ENCODE peak calls at places on chromosomes 11 and 22, in nine cellular contexts. W, P, U, R, S, A, X, G and C are unnamed samples.

GRCh38 chr22:38422615-38423511 is 32.1 kb downstream of the KCNJ4 start:
- DNase-seq in G (no peak), X (no peak), U (no peak), R (no peak), W (peak; percentile 61), S (no peak), A (no peak), P (no peak), C (no peak)

GRCh38 chr11:44622721-44623258 is 57.3 kb downstream of the CD82 start:
- DNase-seq in W (no peak), A (peak; percentile 3), U (no peak), R (no peak), P (no peak), G (no peak), S (no peak), X (no peak), C (no peak)

GRCh38 chr11:27312110-27312509 is 50.9 kb downstream of the CCDC34 start:
- DNase-seq in R (no peak), P (no peak), A (no peak), X (no peak), W (no peak), G (no peak), S (no peak), U (peak; percentile 28), C (no peak)

GRCh38 chr22:20526628-20527355 is 19.4 kb downstream of the MED15 start:
- DNase-seq in R (no peak), W (no peak), S (peak; percentile 57), G (no peak), U (peak; percentile 89), X (no peak), A (peak; percentile 46), P (no peak), C (no peak)

GRCh38 chr11:124600924-124601323 is 10.3 kb upstream of the PANX3 start:
- DNase-seq in P (no peak), U (no peak), W (peak; percentile 17), A (no peak), G (no peak), S (no peak), X (no peak), R (no peak), C (no peak)

GRCh38 chr22:20283674-20284066 is 15.6 kb upstream of the RTN4R start:
- DNase-seq in S (no peak), R (peak; percentile 53), U (no peak), X (peak; percentile 52), P (no peak), W (no peak), G (no peak), A (no peak), C (no peak)

GRCh38 chr11:73315288-73316020 is 7.4 kb downstream of the ARHGEF17 start:
- DNase-seq in A (no peak), U (peak; percentile 40), R (peak; percentile 39), G (no peak), S (no peak), X (no peak), P (no peak), W (no peak), C (no peak)

GRCh38 chr22:24112188-24112587 is 69.1 kb upstream of the SUSD2 start:
- DNase-seq in R (no peak), P (no peak), A (no peak), G (no peak), W (no peak), U (peak; percentile 46), X (no peak), S (peak; percentile 7), C (no peak)

GRCh38 chr11:104609297-104609696 is 289.0 kb downstream of the CASP12 start:
- DNase-seq in W (peak; percentile 85), S (peak; percentile 75), P (peak; percentile 28), A (peak; percentile 68), X (peak; percentile 53), G (peak; percentile 69), R (peak; percentile 65), U (peak; percentile 71), C (peak; percentile 41)

GRCh38 chr22:28424427-28425080 is 255.1 kb downstream of the TTC28 start:
- DNase-seq in A (no peak), U (peak; percentile 42), X (peak; percentile 39), P (no peak), R (no peak), S (peak; percentile 68), G (no peak), W (no peak), C (no peak)

DNA sequence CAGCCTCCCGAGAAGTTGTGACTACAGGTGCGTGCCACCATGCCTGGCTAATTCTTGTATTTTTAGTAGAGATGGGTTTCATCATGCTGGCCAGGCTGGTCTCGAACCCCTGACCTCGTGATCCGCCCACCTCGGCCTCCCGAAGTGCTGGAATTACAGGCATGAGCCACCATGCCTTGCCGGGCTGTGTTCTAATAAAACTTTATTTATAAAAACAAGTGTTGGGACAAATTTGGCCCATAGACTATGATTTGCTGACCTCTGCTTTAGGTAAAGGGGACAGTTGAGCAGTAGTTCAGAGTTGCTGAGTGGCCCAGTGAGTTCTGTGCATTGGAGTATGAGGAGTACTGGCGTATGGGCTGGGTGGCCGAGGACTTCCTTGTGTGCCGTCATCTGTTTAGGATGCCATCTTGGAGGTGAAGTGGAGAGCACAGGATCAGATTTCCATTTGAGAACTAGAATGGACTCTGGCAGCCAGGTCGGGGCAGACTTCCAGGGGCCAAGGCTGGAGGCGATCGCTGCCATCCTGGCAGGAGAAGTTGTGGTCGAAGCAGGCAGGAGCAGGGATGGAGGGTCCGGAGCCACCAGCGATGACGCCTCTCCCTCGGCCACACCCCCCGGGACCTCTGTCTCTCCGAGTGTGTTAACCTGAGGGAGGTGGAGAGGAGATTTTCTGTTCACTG is 43.8 kb downstream of the FBLN1 start:
- DNase-seq in X (no peak), P (no peak), S (no peak), G (no peak), U (no peak), A (peak; percentile 3), R (no peak), W (no peak), C (no peak)
- TF ChIP-seq EZH2phosphoT487 in X (no peak), P (no peak), S (no peak), G (no peak), U (no peak), A (no peak), R (no peak), W (no peak), C (no peak)

DNA sequence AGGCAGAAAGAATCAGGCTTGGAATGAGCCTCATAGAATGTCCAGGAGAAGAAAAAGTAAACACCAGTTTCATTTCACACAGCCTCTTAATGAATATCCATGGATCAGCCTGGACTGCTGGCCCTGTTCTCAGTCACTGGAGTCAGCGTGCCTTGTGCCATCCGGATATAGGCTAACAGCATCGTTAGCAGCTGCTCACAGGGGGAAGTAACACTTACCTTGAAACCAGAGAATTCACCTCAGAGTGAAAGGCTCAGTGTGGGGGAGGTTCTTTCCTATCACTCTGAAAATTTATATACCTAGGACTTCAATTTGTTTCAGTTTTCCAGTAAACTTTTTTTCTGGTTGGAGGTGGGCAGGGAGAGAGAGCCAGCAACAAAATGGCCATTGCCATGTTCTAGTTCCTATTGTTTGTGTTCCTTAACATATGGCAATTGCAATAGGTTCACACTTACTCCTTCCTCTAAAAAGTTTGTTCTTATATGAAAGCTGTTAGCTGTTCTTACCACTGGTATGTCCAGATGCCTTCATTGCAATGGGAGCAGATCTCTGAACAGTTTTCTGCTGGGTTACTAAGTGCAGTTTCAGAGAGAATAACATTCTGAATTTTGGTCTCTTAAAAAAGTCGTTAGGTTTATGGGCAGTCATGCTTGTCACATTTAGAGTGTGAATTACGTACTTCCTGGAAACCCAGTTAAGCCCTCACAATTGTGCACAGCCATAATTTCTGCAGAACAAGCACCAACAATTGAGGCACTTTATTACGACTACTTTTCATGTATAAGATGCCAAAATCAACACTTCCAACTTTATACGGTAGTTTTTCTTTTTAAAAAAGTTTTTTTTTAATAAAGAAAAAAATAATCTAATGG is 247.7 kb downstream of the CADM1 start:
- DNase-seq in U (no peak), R (no peak), X (peak; percentile 22), A (no peak), W (peak; percentile 39), P (no peak), S (no peak), G (peak; percentile 88), C (peak; percentile 82)
- TF ChIP-seq EZH2phosphoT487 in U (no peak), R (no peak), X (no peak), A (no peak), W (no peak), P (no peak), S (no peak), G (no peak), C (no peak)

GRCh38 chr11:67664213-67664585 is 10.2 kb downstream of the ALDH3B2 start:
- DNase-seq in X (no peak), G (no peak), W (no peak), A (no peak), R (no peak), U (no peak), S (no peak), P (no peak), C (no peak)
- TF ChIP-seq EZH2phosphoT487 in X (no peak), G (no peak), W (no peak), A (no peak), R (no peak), U (no peak), S (no peak), P (no peak), C (no peak)

GRCh38 chr11:28528217-28528616 is 420.0 kb downstream of the METTL15 start:
- DNase-seq in G (no peak), W (no peak), S (no peak), A (no peak), X (no peak), R (no peak), P (no peak), U (peak; percentile 12), C (no peak)

GRCh38 chr11:28525636-28526405 is 417.6 kb downstream of the METTL15 start:
- DNase-seq in P (no peak), X (no peak), A (no peak), W (no peak), U (no peak), S (no peak), R (no peak), G (no peak), C (no peak)

GRCh38 chr11:28529046-28529445 is 420.9 kb downstream of the METTL15 start:
- DNase-seq in U (peak; percentile 55), S (no peak), X (no peak), W (peak; percentile 11), R (no peak), G (no peak), A (no peak), P (no peak), C (no peak)

GRCh38 chr11:28526406-28526751 is 418.2 kb downstream of the METTL15 start:
- DNase-seq in R (no peak), U (peak; percentile 49), G (no peak), X (no peak), S (no peak), W (peak; percentile 4), P (peak; percentile 8), A (no peak), C (peak; percentile 1)

DNA sequence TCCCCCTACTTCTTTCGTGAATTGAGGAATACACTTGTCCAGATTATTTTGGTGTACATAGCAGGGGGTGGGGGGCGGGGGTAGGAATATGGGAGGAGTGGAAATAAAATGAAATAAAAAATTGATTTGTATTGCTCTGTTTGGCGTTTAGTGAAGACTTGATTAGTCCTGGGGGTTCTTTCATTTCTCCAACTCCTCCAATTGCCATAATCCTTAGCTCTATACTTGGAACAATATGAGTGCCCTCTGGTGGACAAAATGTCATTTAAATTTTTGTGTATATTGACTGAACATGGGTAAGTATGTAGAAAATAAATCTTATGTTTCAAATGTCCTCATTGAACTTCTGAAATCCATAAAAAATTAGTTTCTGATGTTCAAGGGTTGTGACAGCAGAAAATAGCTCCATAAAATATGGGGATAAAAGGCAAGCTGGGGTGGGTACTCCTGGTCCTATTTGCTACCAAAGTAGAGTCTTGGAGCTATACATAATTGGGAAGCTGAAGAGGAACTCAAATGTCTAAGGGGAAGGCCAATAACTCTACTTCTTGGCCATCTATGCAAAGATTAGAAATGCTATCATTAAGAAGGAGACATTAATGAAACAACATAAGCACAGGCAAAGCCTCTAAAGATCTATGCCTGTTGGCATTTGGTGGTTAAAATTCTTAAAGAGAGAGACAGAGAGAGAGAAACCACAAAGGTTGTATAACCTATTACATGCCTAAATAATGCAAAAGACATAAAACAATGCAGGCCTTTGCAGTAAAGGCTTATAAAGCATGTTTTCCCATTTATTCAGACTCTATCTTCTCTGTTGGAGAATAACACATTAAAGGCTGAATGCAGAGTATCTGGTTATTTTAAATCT is 421.6 kb downstream of the METTL15 start:
- DNase-seq in U (peak; percentile 71), A (peak; percentile 60), R (peak; percentile 62), G (peak; percentile 58), S (peak; percentile 83), P (peak; percentile 37), X (peak; percentile 32), W (peak; percentile 74), C (peak; percentile 44)
- TF ChIP-seq EZH2phosphoT487 in U (no peak), A (no peak), R (no peak), G (no peak), S (no peak), P (no peak), X (no peak), W (no peak), C (no peak)